ENCODE peak calls at places on chromosome 1, in five cellular contexts. K, C, E, T and Y are unnamed samples.

GRCh38 chr1:201254625-201255469 is 28.5 kb upstream of the PKP1 start:
- DNase-seq in K (no peak), C (no peak), E (peak; percentile 83), T (peak; percentile 91), Y (peak; percentile 54)

GRCh38 chr1:85822696-85823095 is 114.5 kb upstream of the ZNHIT6 start:
- DNase-seq in K (no peak), C (no peak), E (no peak), T (no peak), Y (no peak)

GRCh38 chr1:226373376-226373775 is 34.5 kb downstream of the PARP1 start:
- DNase-seq in K (no peak), C (no peak), E (no peak), T (no peak), Y (no peak)

GRCh38 chr1:27598902-27599528 is 4.9 kb downstream of the AHDC1 start:
- DNase-seq in K (peak; percentile 84), C (no peak), E (peak; percentile 77), T (no peak), Y (no peak)

GRCh38 chr1:228810385-228810784 is 75.1 kb downstream of the RHOU start:
- DNase-seq in K (no peak), C (no peak), E (no peak), T (no peak), Y (no peak)

GRCh38 chr1:155117610-155118009 is 10.1 kb upstream of the EFNA1 start:
- DNase-seq in K (no peak), C (no peak), E (no peak), T (no peak), Y (no peak)

GRCh38 chr1:168708698-168709406 is 20.2 kb downstream of the DPT start:
- DNase-seq in K (peak; percentile 27), C (no peak), E (no peak), T (no peak), Y (no peak)

GRCh38 chr1:54311506-54311905 is 94.7 kb downstream of the SSBP3 start:
- DNase-seq in K (no peak), C (no peak), E (peak; percentile 61), T (no peak), Y (no peak)

GRCh38 chr1:165737196-165737595 is 31.5 kb downstream of the TMCO1 start:
- DNase-seq in K (no peak), C (no peak), E (no peak), T (no peak), Y (no peak)

GRCh38 chr1:118985611-118986290 is 2.4 kb downstream of the TBX15 start:
- DNase-seq in K (peak; percentile 59), C (no peak), E (no peak), T (no peak), Y (no peak)

GRCh38 chr1:199859525-199859924 is 168.0 kb upstream of the NR5A2 start:
- DNase-seq in K (no peak), C (peak; percentile 14), E (no peak), T (peak; percentile 90), Y (no peak)

GRCh38 chr1:62744594-62745577 is 39.0 kb upstream of the ATG4C start:
- DNase-seq in K (no peak), C (no peak), E (no peak), T (no peak), Y (no peak)

GRCh38 chr1:62746086-62746808 is 37.7 kb upstream of the ATG4C start:
- DNase-seq in K (no peak), C (no peak), E (no peak), T (peak; percentile 32), Y (no peak)

GRCh38 chr1:62746809-62747138 is 37.2 kb upstream of the ATG4C start:
- DNase-seq in K (no peak), C (no peak), E (no peak), T (no peak), Y (no peak)
- TF ChIP-seq CTCF in K (no peak), C (no peak), E (no peak), T (peak; percentile 36), Y (peak; percentile 63)

GRCh38 chr1:91440845-91441244 is 36.2 kb upstream of the HFM1 start:
- DNase-seq in K (no peak), C (no peak), E (no peak), T (peak; percentile 17), Y (no peak)
- TF ChIP-seq CTCF in K (no peak), C (no peak), E (no peak), T (peak; percentile 40), Y (peak; percentile 50)

GRCh38 chr1:37622131-37622530 is 12.6 kb downstream of the RSPO1 start:
- DNase-seq in K (no peak), C (no peak), E (no peak), T (no peak), Y (no peak)
- TF ChIP-seq CTCF in K (no peak), C (no peak), E (no peak), T (no peak), Y (no peak)

GRCh38 chr1:37728416-37728815 is 36.1 kb downstream of the CDCA8 start:
- DNase-seq in K (no peak), C (no peak), E (no peak), T (no peak), Y (no peak)

GRCh38 chr1:37726746-37727145 is 34.4 kb downstream of the CDCA8 start:
- DNase-seq in K (no peak), C (no peak), E (no peak), T (no peak), Y (no peak)

GRCh38 chr1:37724575-37724974 is 32.3 kb downstream of the CDCA8 start:
- DNase-seq in K (no peak), C (no peak), E (no peak), T (no peak), Y (no peak)

GRCh38 chr1:37726191-37726590 is 33.9 kb downstream of the CDCA8 start:
- DNase-seq in K (no peak), C (no peak), E (no peak), T (no peak), Y (no peak)

GRCh38 chr1:37727186-37727585 is 34.9 kb downstream of the CDCA8 start:
- DNase-seq in K (no peak), C (no peak), E (no peak), T (no peak), Y (no peak)
- TF ChIP-seq CTCF in K (no peak), C (no peak), E (no peak), T (no peak), Y (no peak)

GRCh38 chr1:40161888-40162397 is 756 bp downstream of the RLF start:
- DNase-seq in K (peak; percentile 52), C (no peak), E (no peak), T (no peak), Y (no peak)
- TF ChIP-seq CTCF in K (no peak), C (no peak), E (no peak), T (no peak), Y (no peak)

GRCh38 chr1:93980320-93980744 is 71.1 kb upstream of the GCLM start:
- DNase-seq in K (no peak), C (no peak), E (no peak), T (no peak), Y (no peak)
- TF ChIP-seq CTCF in K (no peak), C (peak; percentile 14), E (no peak), T (no peak), Y (no peak)